ENCODE peak calls at places on chromosomes 6 and 20, in seven cellular contexts. W, Y, V, T, P, C and E are unnamed samples.

GRCh38 chr6:5499644-5500306 is 238.5 kb downstream of the FARS2 start:
- DNase-seq in P (no peak), W (no peak), V (peak), C (no peak), Y (no peak), T (no peak), E (no peak)

GRCh38 chr20:5000263-5001173 is 792 bp downstream of the SLC23A2 start:
- DNase-seq in P (no peak), W (peak), Y (peak), C (peak), V (peak), T (peak), E (peak)

GRCh38 chr20:62501801-62502495 is 26.2 kb upstream of the GATA5 start:
- DNase-seq in W (no peak), V (peak), P (no peak), Y (no peak), C (no peak), T (no peak), E (peak)

GRCh38 chr6:107800564-107801164 is 23.4 kb downstream of the SCML4 start:
- DNase-seq in P (no peak), Y (no peak), T (no peak), W (no peak), V (no peak), C (no peak), E (no peak)

GRCh38 chr6:162260024-162260423 is 467.5 kb downstream of the PRKN start:
- DNase-seq in C (no peak), W (no peak), V (no peak), Y (no peak), P (no peak), T (no peak), E (no peak)

GRCh38 chr6:21265264-21266044 is 328.1 kb upstream of the SOX4 start:
- DNase-seq in C (no peak), W (no peak), P (no peak), T (no peak), Y (no peak), V (peak), E (no peak)

GRCh38 chr6:105794263-105794662 is 291.9 kb upstream of the PRDM1 start:
- DNase-seq in Y (peak), W (peak), C (no peak), P (no peak), T (no peak), V (no peak), E (peak)

GRCh38 chr6:4577406-4577805 is 198.8 kb upstream of the CDYL start:
- DNase-seq in V (no peak), W (no peak), C (no peak), Y (no peak), T (no peak), P (no peak), E (no peak)

GRCh38 chr6:87697581-87698552 is 4.2 kb downstream of the AKIRIN2 start:
- DNase-seq in P (no peak), W (no peak), C (no peak), V (peak), Y (no peak), T (no peak), E (no peak)

GRCh38 chr6:73696990-73697651 is 1.1 kb downstream of the CD109 start:
- DNase-seq in C (no peak), Y (no peak), W (no peak), P (peak), V (no peak), T (no peak), E (no peak)

GRCh38 chr6:150490586-150490985 is 109.1 kb upstream of the PLEKHG1 start:
- DNase-seq in Y (no peak), T (no peak), C (no peak), P (no peak), W (no peak), V (no peak), E (no peak)

GRCh38 chr6:170516783-170517616 is 36.1 kb downstream of the PSMB1 start:
- DNase-seq in Y (no peak), P (peak), C (peak), W (peak), V (peak), T (peak), E (no peak)

GRCh38 chr20:62677678-62678077 is 31.0 kb upstream of the NTSR1 start:
- DNase-seq in P (no peak), Y (no peak), T (no peak), V (no peak), W (no peak), C (no peak), E (no peak)

GRCh38 chr6:72412709-72413044 is 209.2 kb upstream of the KCNQ5 start:
- DNase-seq in T (no peak), Y (no peak), P (no peak), V (no peak), W (no peak), C (no peak), E (no peak)

GRCh38 chr6:159943101-159943632 is 25.7 kb upstream of the IGF2R start:
- DNase-seq in P (no peak), Y (peak), W (peak), C (no peak), V (no peak), T (no peak), E (no peak)

GRCh38 chr20:15742627-15743026 is 830.6 kb downstream of the KIF16B start:
- DNase-seq in P (no peak), T (no peak), W (no peak), Y (no peak), V (no peak), C (no peak), E (no peak)

GRCh38 chr6:24621626-24622360 is 24.2 kb downstream of the KIAA0319 start:
- DNase-seq in P (no peak), C (no peak), V (no peak), T (no peak), Y (no peak), W (no peak), E (no peak)

GRCh38 chr6:1757133-1757532 is 147.4 kb downstream of the FOXC1 start:
- DNase-seq in C (no peak), T (no peak), P (no peak), W (no peak), V (no peak), Y (no peak), E (no peak)

GRCh38 chr6:107509506-107509905 is 19.6 kb downstream of the SOBP start:
- DNase-seq in P (no peak), V (no peak), Y (no peak), W (no peak), C (no peak), T (no peak), E (no peak)

GRCh38 chr6:43570876-43571441 is 4.9 kb downstream of the XPO5 start:
- DNase-seq in T (no peak), W (no peak), Y (no peak), P (no peak), C (no peak), V (peak), E (no peak)

GRCh38 chr20:62215991-62216635 is 4.0 kb downstream of the HRH3 start:
- DNase-seq in C (no peak), Y (no peak), P (no peak), V (no peak), W (no peak), T (no peak), E (no peak)

GRCh38 chr6:4413073-4413472 is 277.7 kb upstream of the ECI2 start:
- DNase-seq in P (no peak), C (no peak), T (no peak), Y (no peak), V (no peak), W (no peak), E (no peak)

GRCh38 chr20:24465730-24466129 is 3.7 kb upstream of the SYNDIG1 start:
- DNase-seq in C (no peak), W (peak), P (no peak), Y (peak), T (no peak), V (no peak), E (no peak)

GRCh38 chr20:1830240-1830639 is 65.0 kb upstream of the SIRPA start:
- DNase-seq in P (no peak), C (no peak), T (no peak), W (peak), V (peak), Y (no peak), E (no peak)

GRCh38 chr6:106114492-106114891 is 28.4 kb downstream of the PRDM1 start:
- DNase-seq in W (no peak), Y (no peak), T (no peak), C (no peak), P (no peak), V (no peak), E (no peak)

GRCh38 chr6:140134224-140134623 is 759.8 kb upstream of the CITED2 start:
- DNase-seq in V (no peak), P (no peak), W (no peak), Y (no peak), T (no peak), C (no peak), E (no peak)

GRCh38 chr6:16729183-16729696 is 32.0 kb downstream of the ATXN1 start:
- DNase-seq in Y (no peak), T (no peak), V (no peak), P (no peak), W (no peak), C (no peak), E (peak)

GRCh38 chr6:13767121-13767794 is 47.1 kb downstream of the MCUR1 start:
- DNase-seq in C (no peak), V (no peak), W (peak), T (no peak), P (no peak), Y (peak), E (no peak)

GRCh38 chr6:138030872-138031271 is 76.3 kb downstream of the PERP start:
- DNase-seq in W (no peak), C (no peak), V (no peak), P (no peak), T (no peak), Y (no peak), E (no peak)

GRCh38 chr20:18879262-18879661 is 65.7 kb downstream of the SCP2D1 start:
- DNase-seq in V (no peak), C (no peak), W (no peak), Y (no peak), P (no peak), T (no peak), E (no peak)

GRCh38 chr6:169189227-169189626 is 64.4 kb downstream of the THBS2 start:
- DNase-seq in V (no peak), P (no peak), C (no peak), T (no peak), Y (no peak), W (no peak), E (no peak)

GRCh38 chr6:25181923-25182322 is 97.3 kb upstream of the CARMIL1 start:
- DNase-seq in Y (no peak), C (no peak), P (no peak), V (no peak), W (no peak), T (no peak), E (no peak)

GRCh38 chr20:7772376-7772775 is 167.9 kb downstream of the HAO1 start:
- DNase-seq in V (no peak), P (no peak), Y (no peak), W (peak), T (no peak), C (no peak), E (no peak)